ENCODE peak calls at places on chromosomes 11 and 22, in seven cellular contexts. C, O, K, Q, P, D and I are unnamed samples.

GRCh38 chr11:97754976-97755375 is 1265.8 kb upstream of the CNTN5 start:
- DNase-seq in C (no peak), O (no peak), K (no peak), Q (no peak), P (no peak), D (no peak), I (no peak)

GRCh38 chr11:3823303-3823702 is 14.9 kb downstream of the PGAP2 start:
- DNase-seq in C (peak), O (no peak), K (no peak), Q (no peak), P (no peak), D (no peak), I (peak)

GRCh38 chr11:108743851-108744250 is 79.0 kb downstream of the DDX10 start:
- DNase-seq in C (peak), O (no peak), K (no peak), Q (no peak), P (no peak), D (no peak), I (no peak)

GRCh38 chr11:94873910-94874575 is 99.3 kb downstream of the CWC15 start:
- DNase-seq in C (no peak), O (no peak), K (no peak), Q (no peak), P (no peak), D (no peak), I (no peak)

GRCh38 chr11:32198053-32198452 is 107.2 kb downstream of the RCN1 start:
- DNase-seq in C (no peak), O (no peak), K (no peak), Q (no peak), P (no peak), D (no peak), I (no peak)

GRCh38 chr11:119993732-119994131 is 144.2 kb downstream of the TRIM29 start:
- DNase-seq in C (no peak), O (no peak), K (no peak), Q (no peak), P (no peak), D (no peak), I (no peak)

GRCh38 chr11:44324787-44325525 is 15.0 kb upstream of the ALX4 start:
- DNase-seq in C (no peak), O (no peak), K (no peak), Q (no peak), P (no peak), D (no peak), I (no peak)

GRCh38 chr11:17745032-17745772 is 10.6 kb downstream of the KCNC1 start:
- DNase-seq in C (no peak), O (no peak), K (no peak), Q (no peak), P (no peak), D (no peak), I (no peak)

GRCh38 chr11:8382436-8383053 is 118.9 kb upstream of the LMO1 start:
- DNase-seq in C (peak), O (no peak), K (no peak), Q (no peak), P (no peak), D (no peak), I (no peak)

GRCh38 chr22:46815896-46816721 is 53.7 kb downstream of the TBC1D22A start:
- DNase-seq in C (peak), O (no peak), K (no peak), Q (peak), P (no peak), D (peak), I (no peak)

GRCh38 chr11:134098566-134099184 is 29.8 kb downstream of the JAM3 start:
- DNase-seq in C (no peak), O (peak), K (no peak), Q (no peak), P (no peak), D (peak), I (peak)

GRCh38 chr11:88312665-88313064 is 24.9 kb downstream of the CTSC start:
- DNase-seq in C (no peak), O (no peak), K (no peak), Q (no peak), P (no peak), D (no peak), I (no peak)

GRCh38 chr22:33811208-33811607 is 109.1 kb downstream of the LARGE1 start:
- DNase-seq in C (no peak), O (no peak), K (no peak), Q (no peak), P (no peak), D (no peak), I (no peak)

GRCh38 chr11:75246006-75246672 is 5.6 kb downstream of the TPBGL start:
- DNase-seq in C (no peak), O (no peak), K (no peak), Q (no peak), P (no peak), D (no peak), I (no peak)

GRCh38 chr11:35338928-35339327 is 80.4 kb downstream of the SLC1A2 start:
- DNase-seq in C (peak), O (no peak), K (no peak), Q (no peak), P (no peak), D (no peak), I (no peak)

GRCh38 chr11:31487848-31488247 is 21.6 kb downstream of the IMMP1L start:
- DNase-seq in C (peak), O (peak), K (no peak), Q (no peak), P (no peak), D (peak), I (peak)

GRCh38 chr11:126917531-126918204 is 82.9 kb downstream of the KIRREL3 start:
- DNase-seq in C (peak), O (no peak), K (no peak), Q (no peak), P (peak), D (no peak), I (peak)

GRCh38 chr11:87036756-87037449 is 831 bp upstream of the TMEM135 start:
- DNase-seq in C (no peak), O (no peak), K (peak), Q (peak), P (no peak), D (peak), I (peak)

GRCh38 chr22:47076758-47077157 is 314.3 kb downstream of the TBC1D22A start:
- DNase-seq in C (no peak), O (no peak), K (no peak), Q (no peak), P (no peak), D (no peak), I (no peak)

GRCh38 chr11:31870609-31871309 is 59.6 kb upstream of the PAX6 start:
- DNase-seq in C (peak), O (peak), K (peak), Q (peak), P (no peak), D (peak), I (peak)

GRCh38 chr22:40520562-40520961 is 116.0 kb downstream of the MRTFA start:
- DNase-seq in C (no peak), O (no peak), K (no peak), Q (no peak), P (no peak), D (no peak), I (no peak)

GRCh38 chr11:36091256-36091811 is 147.5 kb downstream of the LDLRAD3 start:
- DNase-seq in C (peak), O (no peak), K (no peak), Q (peak), P (no peak), D (no peak), I (no peak)

GRCh38 chr22:39205344-39206021 is 39.3 kb downstream of the PDGFB start:
- DNase-seq in C (peak), O (peak), K (no peak), Q (peak), P (no peak), D (peak), I (peak)

GRCh38 chr22:32721328-32722180 is 80.0 kb upstream of the TIMP3 start:
- DNase-seq in C (no peak), O (no peak), K (no peak), Q (no peak), P (no peak), D (peak), I (no peak)

GRCh38 chr11:119023741-119024140 is 5.2 kb downstream of the TRAPPC4 start:
- DNase-seq in C (no peak), O (no peak), K (no peak), Q (peak), P (no peak), D (no peak), I (no peak)

GRCh38 chr11:131537729-131538128 is 167.3 kb downstream of the NTM start:
- DNase-seq in C (no peak), O (no peak), K (no peak), Q (no peak), P (no peak), D (no peak), I (no peak)

GRCh38 chr22:50691521-50691920 is 18.9 kb downstream of the SHANK3 start:
- DNase-seq in C (peak), O (peak), K (no peak), Q (no peak), P (peak), D (peak), I (no peak)

GRCh38 chr11:18633256-18634139 is 644 bp downstream of the SPTY2D1 start:
- DNase-seq in C (peak), O (no peak), K (no peak), Q (no peak), P (peak), D (no peak), I (no peak)

GRCh38 chr11:46278387-46279173 is 1.1 kb downstream of the CREB3L1 start:
- DNase-seq in C (peak), O (no peak), K (no peak), Q (peak), P (no peak), D (no peak), I (no peak)

GRCh38 chr22:39234867-39235687 is 9.7 kb downstream of the PDGFB start:
- DNase-seq in C (no peak), O (no peak), K (no peak), Q (no peak), P (no peak), D (no peak), I (no peak)

GRCh38 chr11:107598225-107599139 is 7.5 kb downstream of the ELMOD1 start:
- DNase-seq in C (no peak), O (peak), K (no peak), Q (no peak), P (no peak), D (no peak), I (peak)

GRCh38 chr11:534592-535518 is 521 bp downstream of the HRAS start:
- DNase-seq in C (no peak), O (no peak), K (no peak), Q (peak), P (no peak), D (no peak), I (peak)

GRCh38 chr22:25366408-25366807 is 147.0 kb downstream of the CRYBB2 start:
- DNase-seq in C (no peak), O (no peak), K (no peak), Q (no peak), P (no peak), D (no peak), I (no peak)

DNA sequence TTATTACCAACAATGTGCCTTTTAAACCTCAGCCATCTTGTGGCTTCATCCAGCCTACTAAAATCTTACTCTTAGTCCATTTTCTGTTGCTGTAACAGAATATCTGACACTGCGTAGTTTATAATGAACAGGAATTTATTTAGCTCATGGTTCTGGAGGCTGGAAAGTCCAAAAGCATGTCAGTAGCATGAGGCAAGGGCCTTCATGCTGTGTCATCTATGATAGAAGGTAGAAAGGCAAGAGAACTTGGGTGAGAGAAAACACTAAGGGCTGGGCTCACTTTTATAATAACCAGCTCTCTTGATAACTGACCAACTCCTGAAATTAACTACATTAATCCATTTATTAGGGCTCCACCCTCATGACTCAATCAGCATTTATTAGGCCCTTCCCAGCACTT is 13.5 kb downstream of the BTBD10 start:
- DNase-seq in C (no peak), O (no peak), K (no peak), Q (no peak), P (no peak), D (no peak), I (no peak)
- TF ChIP-seq CEBPB in C (no peak), O (no peak), K (no peak), Q (no peak), P (no peak), D (no peak), I (no peak)

DNA sequence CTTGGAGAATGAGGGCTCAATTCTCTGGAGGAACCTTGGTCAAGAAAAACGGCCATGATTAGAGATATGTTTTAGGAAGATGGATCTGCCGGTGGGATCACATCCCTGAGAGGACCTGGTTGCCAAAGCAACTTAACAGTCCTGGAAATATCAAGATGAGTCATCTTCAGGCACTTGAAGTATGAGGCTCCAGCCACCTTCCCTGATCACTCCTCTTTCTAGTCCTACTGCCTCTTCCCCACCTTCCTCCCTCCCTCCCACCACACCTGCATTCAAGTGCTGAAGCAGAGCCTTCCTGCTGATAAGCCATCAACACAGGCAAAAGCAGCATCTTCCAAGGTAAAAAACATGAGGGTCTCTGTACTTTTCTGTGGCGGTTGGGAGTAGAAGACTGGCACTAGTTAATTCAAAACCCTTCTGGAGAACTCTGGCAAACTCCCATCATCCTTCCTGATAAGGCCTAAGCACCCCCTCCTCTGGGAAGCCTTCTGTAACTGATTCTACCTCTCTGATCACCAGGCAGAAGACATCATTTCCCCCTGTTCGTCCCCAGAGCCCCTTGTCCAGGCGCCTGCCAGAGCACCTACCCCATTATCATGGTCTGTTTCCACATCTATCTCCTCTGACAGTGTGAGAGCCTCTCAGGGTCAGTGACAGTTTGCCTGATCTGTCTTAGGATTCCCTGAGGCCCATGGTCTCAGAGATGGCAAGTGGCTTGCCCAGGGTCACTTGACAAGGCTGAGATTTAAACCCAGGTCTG is 79.8 kb downstream of the CLPB start:
- DNase-seq in C (peak), O (no peak), K (no peak), Q (no peak), P (no peak), D (no peak), I (peak)
- H3K4me2 ChIP-seq in C (no peak), O (peak), K (no peak), Q (no peak), P (no peak), D (no peak), I (no peak)

GRCh38 chr11:14424096-14424495 is 65.1 kb upstream of the RRAS2 start:
- DNase-seq in C (peak), O (no peak), K (no peak), Q (no peak), P (no peak), D (no peak), I (no peak)
- TF ChIP-seq CEBPB in C (no peak), O (no peak), K (no peak), Q (no peak), P (no peak), D (no peak), I (no peak)

DNA sequence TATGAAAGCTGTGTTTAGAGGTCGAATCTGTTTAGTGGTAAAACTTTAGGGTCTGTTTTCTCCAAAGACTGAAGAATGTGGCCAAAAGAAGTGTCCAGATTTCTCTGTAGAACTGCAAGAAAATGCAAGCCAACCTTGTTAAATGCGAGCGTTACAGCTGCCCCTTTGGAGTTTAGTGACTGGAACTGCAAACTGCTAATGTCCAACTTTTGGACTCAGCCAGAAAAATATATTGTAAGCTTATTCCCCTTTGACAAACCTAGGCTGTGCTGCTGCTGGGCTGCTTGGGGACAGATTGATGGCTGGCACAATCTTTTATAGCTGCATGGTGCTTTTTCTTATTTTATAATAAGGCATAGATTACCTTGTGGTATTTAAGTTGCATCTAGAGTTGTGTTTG is 3.9 kb downstream of the TEAD1 start:
- DNase-seq in C (no peak), O (no peak), K (no peak), Q (no peak), P (no peak), D (no peak), I (no peak)
- H3K4me2 ChIP-seq in C (peak), O (no peak), K (peak), Q (no peak), P (no peak), D (peak), I (peak)

GRCh38 chr22:42073568-42074152 is 388 bp upstream of the PHETA2 start:
- DNase-seq in C (no peak), O (no peak), K (no peak), Q (no peak), P (no peak), D (no peak), I (no peak)

GRCh38 chr22:42074153-42074750 is at the start of gene PHETA2:
- DNase-seq in C (peak), O (no peak), K (no peak), Q (no peak), P (no peak), D (no peak), I (no peak)

GRCh38 chr22:42072606-42073330 is 1.3 kb upstream of the PHETA2 start:
- DNase-seq in C (no peak), O (no peak), K (no peak), Q (no peak), P (no peak), D (no peak), I (no peak)

GRCh38 chr22:42075277-42075676 is 1.2 kb downstream of the PHETA2 start:
- DNase-seq in C (no peak), O (no peak), K (no peak), Q (no peak), P (no peak), D (no peak), I (no peak)

GRCh38 chr22:42074846-42075245 is 798 bp downstream of the PHETA2 start:
- DNase-seq in C (no peak), O (no peak), K (no peak), Q (no peak), P (no peak), D (no peak), I (no peak)
- TF ChIP-seq CEBPB in C (no peak), O (no peak), K (no peak), Q (no peak), P (no peak), D (no peak), I (no peak)

GRCh38 chr11:26618441-26618840 is 46.4 kb upstream of the MUC15 start:
- DNase-seq in C (no peak), O (no peak), K (no peak), Q (no peak), P (no peak), D (no peak), I (no peak)
- H3K4me2 ChIP-seq in C (no peak), O (no peak), K (no peak), Q (no peak), P (no peak), D (no peak), I (no peak)

DNA sequence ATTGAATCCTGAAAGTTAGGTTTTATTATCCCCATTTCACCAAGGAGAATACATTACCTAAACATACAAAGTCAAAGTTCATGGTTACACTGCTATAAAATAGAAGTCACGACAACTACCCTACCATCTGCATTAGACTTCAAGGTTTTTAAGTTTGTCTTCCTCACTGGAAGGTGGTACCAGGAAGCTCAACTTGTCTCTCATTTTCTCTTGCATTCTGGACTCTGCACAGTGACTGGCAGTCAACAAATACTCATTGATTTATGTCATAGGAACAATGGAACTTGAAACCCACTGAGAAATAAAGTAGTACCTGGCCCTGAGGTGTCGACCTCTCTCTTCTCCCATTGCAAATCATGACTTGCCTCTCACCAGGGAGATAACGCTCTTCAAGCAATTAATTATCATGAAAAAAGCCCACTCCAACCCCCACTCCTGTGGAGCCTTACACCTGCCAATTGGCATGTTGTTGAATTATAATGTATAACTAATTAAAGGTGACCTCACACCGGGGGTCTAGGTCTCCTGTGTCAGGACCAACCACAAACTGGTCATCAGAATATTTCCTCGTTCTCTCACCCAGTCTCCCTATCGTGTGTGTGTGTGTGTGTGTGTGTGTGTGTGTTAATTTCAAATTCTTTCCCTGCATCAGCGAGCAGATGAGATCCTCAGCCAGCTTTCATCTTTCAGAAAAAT is 357.1 kb downstream of the INSC start:
- DNase-seq in C (no peak), O (no peak), K (peak), Q (no peak), P (no peak), D (no peak), I (no peak)
- TF ChIP-seq CEBPB in C (no peak), O (no peak), K (no peak), Q (no peak), P (no peak), D (no peak), I (no peak)

GRCh38 chr11:27656806-27657483 is 43.3 kb downstream of the BDNF start:
- DNase-seq in C (no peak), O (no peak), K (no peak), Q (no peak), P (no peak), D (peak), I (peak)

GRCh38 chr11:27653990-27654758 is 46.1 kb downstream of the BDNF start:
- DNase-seq in C (no peak), O (no peak), K (no peak), Q (no peak), P (no peak), D (no peak), I (no peak)

GRCh38 chr11:27660171-27660570 is 40.1 kb downstream of the BDNF start:
- DNase-seq in C (no peak), O (no peak), K (no peak), Q (no peak), P (no peak), D (no peak), I (no peak)

GRCh38 chr11:27658535-27659236 is 41.6 kb downstream of the BDNF start:
- DNase-seq in C (no peak), O (no peak), K (no peak), Q (no peak), P (no peak), D (no peak), I (no peak)

GRCh38 chr11:27656320-27656719 is 43.9 kb downstream of the BDNF start:
- DNase-seq in C (no peak), O (no peak), K (no peak), Q (no peak), P (no peak), D (no peak), I (no peak)
- H3K4me2 ChIP-seq in C (no peak), O (no peak), K (no peak), Q (no peak), P (no peak), D (no peak), I (no peak)